ENCODE peak calls at places on chromosome 1, in eight cellular contexts. One of them, this sample, is unnamed.

GRCh38 chr1:80656011-80656627 is 1144.6 kb upstream of the ADGRL2 start:
- DNase-seq in IMR-90: no peak
- DNase-seq in fibroblast of lung: peak
- DNase-seq in uterus: no peak
- DNase-seq in sigmoid colon: no peak
- DNase-seq in NB4: peak
- DNase-seq in WERI-Rb-1: peak
- DNase-seq in AG09309: no peak
- DNase-seq in this sample: peak

GRCh38 chr1:109327285-109327684 is 20.5 kb upstream of the MYBPHL start:
- DNase-seq in IMR-90: no peak
- DNase-seq in fibroblast of lung: no peak
- DNase-seq in uterus: no peak
- DNase-seq in sigmoid colon: no peak
- DNase-seq in NB4: no peak
- DNase-seq in WERI-Rb-1: no peak
- DNase-seq in AG09309: no peak
- DNase-seq in this sample: no peak

GRCh38 chr1:91783423-91784162 is 102.4 kb downstream of the TGFBR3 start:
- DNase-seq in IMR-90: peak
- DNase-seq in fibroblast of lung: peak
- DNase-seq in uterus: peak
- DNase-seq in sigmoid colon: no peak
- DNase-seq in NB4: no peak
- DNase-seq in WERI-Rb-1: no peak
- DNase-seq in AG09309: no peak
- DNase-seq in this sample: no peak

GRCh38 chr1:20584890-20585289 is 4.0 kb upstream of the CDA start:
- DNase-seq in IMR-90: peak
- DNase-seq in fibroblast of lung: no peak
- DNase-seq in uterus: no peak
- DNase-seq in sigmoid colon: no peak
- DNase-seq in NB4: peak
- DNase-seq in WERI-Rb-1: no peak
- DNase-seq in AG09309: no peak
- DNase-seq in this sample: no peak

GRCh38 chr1:168098534-168099313 is 38.0 kb downstream of the GPR161 start:
- DNase-seq in IMR-90: no peak
- DNase-seq in fibroblast of lung: no peak
- DNase-seq in uterus: no peak
- DNase-seq in sigmoid colon: no peak
- DNase-seq in NB4: no peak
- DNase-seq in WERI-Rb-1: no peak
- DNase-seq in AG09309: no peak
- DNase-seq in this sample: no peak

GRCh38 chr1:97074771-97075170 is 353.2 kb downstream of the PTBP2 start:
- DNase-seq in IMR-90: no peak
- DNase-seq in fibroblast of lung: no peak
- DNase-seq in uterus: no peak
- DNase-seq in sigmoid colon: no peak
- DNase-seq in NB4: no peak
- DNase-seq in WERI-Rb-1: no peak
- DNase-seq in AG09309: no peak
- DNase-seq in this sample: no peak

GRCh38 chr1:35506960-35507901 is 50.0 kb downstream of the KIAA0319L start:
- DNase-seq in IMR-90: no peak
- DNase-seq in fibroblast of lung: no peak
- DNase-seq in uterus: no peak
- DNase-seq in sigmoid colon: no peak
- DNase-seq in NB4: no peak
- DNase-seq in WERI-Rb-1: no peak
- DNase-seq in AG09309: no peak
- DNase-seq in this sample: no peak

GRCh38 chr1:210467440-210468040 is 138.8 kb downstream of the HHAT start:
- DNase-seq in IMR-90: peak
- DNase-seq in fibroblast of lung: no peak
- DNase-seq in uterus: no peak
- DNase-seq in sigmoid colon: no peak
- DNase-seq in NB4: no peak
- DNase-seq in WERI-Rb-1: no peak
- DNase-seq in AG09309: peak
- DNase-seq in this sample: no peak

GRCh38 chr1:244063498-244063897 is 12.4 kb downstream of the ZBTB18 start:
- DNase-seq in IMR-90: no peak
- DNase-seq in fibroblast of lung: no peak
- DNase-seq in uterus: no peak
- DNase-seq in sigmoid colon: no peak
- DNase-seq in NB4: no peak
- DNase-seq in WERI-Rb-1: no peak
- DNase-seq in AG09309: no peak
- DNase-seq in this sample: no peak

GRCh38 chr1:210775289-210775688 is 358.7 kb downstream of the KCNH1 start:
- DNase-seq in IMR-90: no peak
- DNase-seq in fibroblast of lung: no peak
- DNase-seq in uterus: no peak
- DNase-seq in sigmoid colon: no peak
- DNase-seq in NB4: no peak
- DNase-seq in WERI-Rb-1: no peak
- DNase-seq in AG09309: no peak
- DNase-seq in this sample: no peak

GRCh38 chr1:192160186-192160585 is 1.9 kb downstream of the RGS18 start:
- DNase-seq in IMR-90: peak
- DNase-seq in fibroblast of lung: no peak
- DNase-seq in uterus: no peak
- DNase-seq in sigmoid colon: no peak
- DNase-seq in NB4: peak
- DNase-seq in WERI-Rb-1: no peak
- DNase-seq in AG09309: no peak
- DNase-seq in this sample: no peak

GRCh38 chr1:17014671-17015567 is 3.2 kb upstream of the ATP13A2 start:
- DNase-seq in IMR-90: peak
- DNase-seq in fibroblast of lung: no peak
- DNase-seq in uterus: no peak
- DNase-seq in sigmoid colon: no peak
- DNase-seq in NB4: no peak
- DNase-seq in WERI-Rb-1: no peak
- DNase-seq in AG09309: no peak
- DNase-seq in this sample: no peak

GRCh38 chr1:17891205-17892110 is 136.3 kb downstream of the ACTL8 start:
- DNase-seq in IMR-90: no peak
- DNase-seq in fibroblast of lung: no peak
- DNase-seq in uterus: no peak
- DNase-seq in sigmoid colon: no peak
- DNase-seq in NB4: no peak
- DNase-seq in WERI-Rb-1: no peak
- DNase-seq in AG09309: no peak
- DNase-seq in this sample: no peak

GRCh38 chr1:21293537-21294265 is 3.4 kb upstream of the ECE1 start:
- DNase-seq in IMR-90: no peak
- DNase-seq in fibroblast of lung: no peak
- DNase-seq in uterus: no peak
- DNase-seq in sigmoid colon: no peak
- DNase-seq in NB4: no peak
- DNase-seq in WERI-Rb-1: no peak
- DNase-seq in AG09309: no peak
- DNase-seq in this sample: no peak

GRCh38 chr1:110035236-110035752 is 870 bp downstream of the STRIP1 start:
- DNase-seq in IMR-90: peak
- DNase-seq in fibroblast of lung: no peak
- DNase-seq in uterus: no peak
- DNase-seq in sigmoid colon: no peak
- DNase-seq in NB4: no peak
- DNase-seq in WERI-Rb-1: no peak
- DNase-seq in AG09309: no peak
- DNase-seq in this sample: no peak

GRCh38 chr1:18948048-18948912 is 8.2 kb downstream of the IFFO2 start:
- DNase-seq in IMR-90: no peak
- DNase-seq in fibroblast of lung: no peak
- DNase-seq in uterus: no peak
- DNase-seq in sigmoid colon: peak
- DNase-seq in NB4: no peak
- DNase-seq in WERI-Rb-1: no peak
- DNase-seq in AG09309: no peak
- DNase-seq in this sample: no peak

GRCh38 chr1:219476116-219476515 is 136.8 kb downstream of the ZC3H11B start:
- DNase-seq in IMR-90: no peak
- DNase-seq in fibroblast of lung: no peak
- DNase-seq in uterus: no peak
- DNase-seq in sigmoid colon: no peak
- DNase-seq in NB4: no peak
- DNase-seq in WERI-Rb-1: no peak
- DNase-seq in AG09309: no peak
- DNase-seq in this sample: no peak

GRCh38 chr1:145859491-145860159 is 744 bp upstream of the PIAS3 start:
- DNase-seq in IMR-90: peak
- DNase-seq in fibroblast of lung: peak
- DNase-seq in uterus: peak
- DNase-seq in sigmoid colon: peak
- DNase-seq in NB4: peak
- DNase-seq in WERI-Rb-1: peak
- DNase-seq in AG09309: peak
- DNase-seq in this sample: peak

DNA sequence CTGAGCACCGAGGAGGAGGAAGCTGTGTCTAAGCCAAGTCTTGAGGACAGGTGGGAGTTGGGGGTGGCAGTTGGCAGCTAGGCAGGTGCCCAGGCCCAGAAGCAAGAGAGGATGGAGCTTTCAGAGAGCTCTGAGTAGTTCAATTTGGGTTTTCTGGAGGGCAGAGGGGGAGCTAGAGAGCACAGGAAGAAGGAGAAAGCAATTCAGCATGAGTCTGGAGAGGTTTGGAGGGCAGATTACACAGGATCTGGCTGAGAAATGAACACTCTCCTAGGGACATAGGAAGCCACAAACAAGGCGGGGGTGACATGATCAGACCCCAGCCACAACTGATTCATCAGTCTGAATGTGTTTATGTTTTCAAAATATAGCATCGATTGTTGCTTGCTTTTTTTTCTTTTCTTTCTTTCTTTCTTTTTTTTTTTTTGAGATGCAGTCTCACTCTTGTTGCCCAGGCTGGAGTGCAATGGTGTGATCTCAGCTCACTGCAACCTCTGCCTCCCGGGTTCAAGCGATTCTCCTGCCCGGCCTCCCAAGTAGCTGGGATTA is 23.8 kb downstream of the PTPRF start:
- DNase-seq in IMR-90: peak
- DNase-seq in fibroblast of lung: peak
- DNase-seq in uterus: no peak
- DNase-seq in sigmoid colon: no peak
- DNase-seq in NB4: peak
- DNase-seq in WERI-Rb-1: peak
- DNase-seq in AG09309: peak
- DNase-seq in this sample: no peak
- TF ChIP-seq CTCF in IMR-90: peak
- TF ChIP-seq CTCF in fibroblast of lung: peak
- TF ChIP-seq CTCF in uterus: peak
- TF ChIP-seq CTCF in sigmoid colon: no peak
- TF ChIP-seq CTCF in NB4: peak
- TF ChIP-seq CTCF in WERI-Rb-1: peak
- TF ChIP-seq CTCF in AG09309: peak
- TF ChIP-seq CTCF in this sample: peak

DNA sequence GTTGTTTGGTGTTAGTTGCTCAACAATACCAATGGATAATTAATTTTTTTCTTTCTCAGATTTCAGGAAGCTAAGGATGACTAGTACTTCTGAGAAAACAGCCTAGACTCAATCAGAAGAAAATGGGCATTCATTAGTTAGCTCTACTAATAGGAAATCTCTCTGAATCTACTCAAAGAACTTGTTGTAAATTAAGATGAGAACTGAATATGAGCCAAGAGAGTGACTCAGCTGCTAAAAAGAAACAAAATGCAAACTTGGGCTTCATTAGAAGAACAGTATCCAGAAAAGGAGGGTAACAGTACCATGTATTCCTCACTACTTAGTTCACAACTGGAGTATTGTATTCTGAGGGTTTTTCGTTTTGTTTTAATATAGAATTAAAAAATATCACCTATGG is 12.5 kb downstream of the FOXJ3 start:
- DNase-seq in IMR-90: peak
- DNase-seq in fibroblast of lung: peak
- DNase-seq in uterus: no peak
- DNase-seq in sigmoid colon: no peak
- DNase-seq in NB4: no peak
- DNase-seq in WERI-Rb-1: no peak
- DNase-seq in AG09309: no peak
- DNase-seq in this sample: no peak
- H3K4me3 ChIP-seq in IMR-90: no peak
- H3K4me3 ChIP-seq in fibroblast of lung: no peak
- H3K4me3 ChIP-seq in uterus: no peak
- H3K4me3 ChIP-seq in sigmoid colon: no peak
- H3K4me3 ChIP-seq in NB4: no peak
- H3K4me3 ChIP-seq in WERI-Rb-1: no peak
- H3K4me3 ChIP-seq in AG09309: no peak
- H3K4me3 ChIP-seq in this sample: no peak

GRCh38 chr1:68160021-68160420 is 72.3 kb downstream of the WLS start:
- DNase-seq in IMR-90: no peak
- DNase-seq in fibroblast of lung: no peak
- DNase-seq in uterus: no peak
- DNase-seq in sigmoid colon: no peak
- DNase-seq in NB4: no peak
- DNase-seq in WERI-Rb-1: no peak
- DNase-seq in AG09309: no peak
- DNase-seq in this sample: no peak

GRCh38 chr1:68165665-68166064 is 66.7 kb downstream of the WLS start:
- DNase-seq in IMR-90: no peak
- DNase-seq in fibroblast of lung: no peak
- DNase-seq in uterus: no peak
- DNase-seq in sigmoid colon: no peak
- DNase-seq in NB4: no peak
- DNase-seq in WERI-Rb-1: no peak
- DNase-seq in AG09309: no peak
- DNase-seq in this sample: no peak

GRCh38 chr1:68164970-68165369 is 67.4 kb downstream of the WLS start:
- DNase-seq in IMR-90: no peak
- DNase-seq in fibroblast of lung: no peak
- DNase-seq in uterus: no peak
- DNase-seq in sigmoid colon: no peak
- DNase-seq in NB4: no peak
- DNase-seq in WERI-Rb-1: no peak
- DNase-seq in AG09309: no peak
- DNase-seq in this sample: no peak

GRCh38 chr1:68163220-68163619 is 69.1 kb downstream of the WLS start:
- DNase-seq in IMR-90: no peak
- DNase-seq in fibroblast of lung: no peak
- DNase-seq in uterus: no peak
- DNase-seq in sigmoid colon: no peak
- DNase-seq in NB4: no peak
- DNase-seq in WERI-Rb-1: no peak
- DNase-seq in AG09309: no peak
- DNase-seq in this sample: no peak

GRCh38 chr1:68162761-68163160 is 69.6 kb downstream of the WLS start:
- DNase-seq in IMR-90: no peak
- DNase-seq in fibroblast of lung: no peak
- DNase-seq in uterus: no peak
- DNase-seq in sigmoid colon: no peak
- DNase-seq in NB4: peak
- DNase-seq in WERI-Rb-1: no peak
- DNase-seq in AG09309: no peak
- DNase-seq in this sample: no peak
- TF ChIP-seq CTCF in IMR-90: peak
- TF ChIP-seq CTCF in fibroblast of lung: peak
- TF ChIP-seq CTCF in uterus: no peak
- TF ChIP-seq CTCF in sigmoid colon: no peak
- TF ChIP-seq CTCF in NB4: peak
- TF ChIP-seq CTCF in WERI-Rb-1: peak
- TF ChIP-seq CTCF in AG09309: peak
- TF ChIP-seq CTCF in this sample: peak

GRCh38 chr1:24483441-24483840 is 19.2 kb upstream of the RCAN3 start:
- DNase-seq in IMR-90: no peak
- DNase-seq in fibroblast of lung: no peak
- DNase-seq in uterus: no peak
- DNase-seq in sigmoid colon: no peak
- DNase-seq in NB4: no peak
- DNase-seq in WERI-Rb-1: no peak
- DNase-seq in AG09309: no peak
- DNase-seq in this sample: no peak
- H3K4me3 ChIP-seq in IMR-90: no peak
- H3K4me3 ChIP-seq in fibroblast of lung: no peak
- H3K4me3 ChIP-seq in uterus: no peak
- H3K4me3 ChIP-seq in sigmoid colon: no peak
- H3K4me3 ChIP-seq in NB4: no peak
- H3K4me3 ChIP-seq in WERI-Rb-1: no peak
- H3K4me3 ChIP-seq in AG09309: no peak
- H3K4me3 ChIP-seq in this sample: no peak